ENCODE peak calls at places on chromosomes 5 and 9, in four cellular contexts. One of them, this sample, is unnamed.

GRCh38 chr5:43066231-43066798 is 26.2 kb upstream of the ANXA2R start:
- DNase-seq in fibroblast of lung: peak
- DNase-seq in fibroblast of pulmonary artery: peak
- DNase-seq in cardiac muscle cell: peak
- DNase-seq in this sample: peak

GRCh38 chr5:65102826-65103673 is 334.3 kb downstream of the CWC27 start:
- DNase-seq in fibroblast of lung: peak
- DNase-seq in fibroblast of pulmonary artery: peak
- DNase-seq in cardiac muscle cell: peak
- DNase-seq in this sample: peak

GRCh38 chr5:111173476-111173875 is 50.7 kb upstream of the CAMK4 start:
- DNase-seq in fibroblast of lung: no peak
- DNase-seq in fibroblast of pulmonary artery: peak
- DNase-seq in cardiac muscle cell: peak
- DNase-seq in this sample: no peak

GRCh38 chr5:137220523-137220927 is 278.6 kb downstream of the SPOCK1 start:
- DNase-seq in fibroblast of lung: peak
- DNase-seq in fibroblast of pulmonary artery: peak
- DNase-seq in cardiac muscle cell: peak
- DNase-seq in this sample: peak

GRCh38 chr5:11573140-11573800 is 331.0 kb downstream of the CTNND2 start:
- DNase-seq in fibroblast of lung: no peak
- DNase-seq in fibroblast of pulmonary artery: no peak
- DNase-seq in cardiac muscle cell: no peak
- DNase-seq in this sample: no peak

GRCh38 chr5:1462358-1462757 is 17.1 kb upstream of the SLC6A3 start:
- DNase-seq in fibroblast of lung: no peak
- DNase-seq in fibroblast of pulmonary artery: no peak
- DNase-seq in cardiac muscle cell: no peak
- DNase-seq in this sample: no peak

GRCh38 chr9:4600363-4600762 is 61.7 kb upstream of the PLPP6 start:
- DNase-seq in fibroblast of lung: no peak
- DNase-seq in fibroblast of pulmonary artery: no peak
- DNase-seq in cardiac muscle cell: no peak
- DNase-seq in this sample: peak

GRCh38 chr5:32369032-32369431 is 56.3 kb upstream of the MTMR12 start:
- DNase-seq in fibroblast of lung: no peak
- DNase-seq in fibroblast of pulmonary artery: no peak
- DNase-seq in cardiac muscle cell: no peak
- DNase-seq in this sample: no peak

GRCh38 chr5:141919218-141920129 is 4.2 kb upstream of the DELE1 start:
- DNase-seq in fibroblast of lung: no peak
- DNase-seq in fibroblast of pulmonary artery: no peak
- DNase-seq in cardiac muscle cell: no peak
- DNase-seq in this sample: no peak

GRCh38 chr5:96768708-96769251 is 39.0 kb downstream of the ERAP1 start:
- DNase-seq in fibroblast of lung: no peak
- DNase-seq in fibroblast of pulmonary artery: no peak
- DNase-seq in cardiac muscle cell: no peak
- DNase-seq in this sample: no peak

GRCh38 chr9:123543492-123543891 is 187.5 kb downstream of the CRB2 start:
- DNase-seq in fibroblast of lung: no peak
- DNase-seq in fibroblast of pulmonary artery: no peak
- DNase-seq in cardiac muscle cell: no peak
- DNase-seq in this sample: no peak

GRCh38 chr5:135033026-135033861 is 784 bp downstream of the PITX1 start:
- DNase-seq in fibroblast of lung: peak
- DNase-seq in fibroblast of pulmonary artery: peak
- DNase-seq in cardiac muscle cell: no peak
- DNase-seq in this sample: peak

GRCh38 chr5:132411382-132411925 is 41.9 kb downstream of the SLC22A5 start:
- DNase-seq in fibroblast of lung: no peak
- DNase-seq in fibroblast of pulmonary artery: no peak
- DNase-seq in cardiac muscle cell: no peak
- DNase-seq in this sample: peak

GRCh38 chr9:33147770-33148169 is 19.4 kb downstream of the B4GALT1 start:
- DNase-seq in fibroblast of lung: no peak
- DNase-seq in fibroblast of pulmonary artery: no peak
- DNase-seq in cardiac muscle cell: no peak
- DNase-seq in this sample: no peak

GRCh38 chr9:71806916-71807315 is 38.6 kb upstream of the CEMIP2 start:
- DNase-seq in fibroblast of lung: peak
- DNase-seq in fibroblast of pulmonary artery: peak
- DNase-seq in cardiac muscle cell: peak
- DNase-seq in this sample: peak

GRCh38 chr5:98929982-98930355 is 1.2 kb upstream of the CHD1 start:
- DNase-seq in fibroblast of lung: no peak
- DNase-seq in fibroblast of pulmonary artery: no peak
- DNase-seq in cardiac muscle cell: no peak
- DNase-seq in this sample: no peak

GRCh38 chr5:153883829-153884228 is 154.9 kb downstream of the FAM114A2 start:
- DNase-seq in fibroblast of lung: peak
- DNase-seq in fibroblast of pulmonary artery: no peak
- DNase-seq in cardiac muscle cell: no peak
- DNase-seq in this sample: no peak

GRCh38 chr5:96961053-96961452 is 25.2 kb downstream of the LNPEP start:
- DNase-seq in fibroblast of lung: no peak
- DNase-seq in fibroblast of pulmonary artery: peak
- DNase-seq in cardiac muscle cell: peak
- DNase-seq in this sample: peak

GRCh38 chr9:133955821-133956411 is 36.2 kb downstream of the VAV2 start:
- DNase-seq in fibroblast of lung: peak
- DNase-seq in fibroblast of pulmonary artery: peak
- DNase-seq in cardiac muscle cell: peak
- DNase-seq in this sample: peak
- H3K4me3 ChIP-seq in fibroblast of lung: peak
- H3K4me3 ChIP-seq in fibroblast of pulmonary artery: peak
- H3K4me3 ChIP-seq in cardiac muscle cell: no peak
- H3K4me3 ChIP-seq in this sample: peak

GRCh38 chr5:123511648-123512605 is at the start of gene CSNK1G3:
- DNase-seq in fibroblast of lung: peak
- DNase-seq in fibroblast of pulmonary artery: peak
- DNase-seq in cardiac muscle cell: peak
- DNase-seq in this sample: peak
- TF ChIP-seq CTCF in fibroblast of lung: peak
- TF ChIP-seq CTCF in fibroblast of pulmonary artery: no peak
- TF ChIP-seq CTCF in cardiac muscle cell: no peak
- TF ChIP-seq CTCF in this sample: no peak

GRCh38 chr9:34459941-34460340 is 1.3 kb downstream of the DNAI1 start:
- DNase-seq in fibroblast of lung: no peak
- DNase-seq in fibroblast of pulmonary artery: peak
- DNase-seq in cardiac muscle cell: no peak
- DNase-seq in this sample: no peak

GRCh38 chr9:34459356-34459755 is 751 bp downstream of the DNAI1 start:
- DNase-seq in fibroblast of lung: no peak
- DNase-seq in fibroblast of pulmonary artery: no peak
- DNase-seq in cardiac muscle cell: no peak
- DNase-seq in this sample: no peak

GRCh38 chr9:34457266-34458012 is 931 bp downstream of the FAM219A start:
- DNase-seq in fibroblast of lung: peak
- DNase-seq in fibroblast of pulmonary artery: peak
- DNase-seq in cardiac muscle cell: peak
- DNase-seq in this sample: no peak

GRCh38 chr9:34458013-34458966 is at the start of the genes DNAI1 and FAM219A:
- DNase-seq in fibroblast of lung: peak
- DNase-seq in fibroblast of pulmonary artery: peak
- DNase-seq in cardiac muscle cell: peak
- DNase-seq in this sample: peak

GRCh38 chr9:34458967-34459355 is 356 bp downstream of the DNAI1 start:
- DNase-seq in fibroblast of lung: no peak
- DNase-seq in fibroblast of pulmonary artery: no peak
- DNase-seq in cardiac muscle cell: no peak
- DNase-seq in this sample: no peak
- H3K4me3 ChIP-seq in fibroblast of lung: peak
- H3K4me3 ChIP-seq in fibroblast of pulmonary artery: peak
- H3K4me3 ChIP-seq in cardiac muscle cell: peak
- H3K4me3 ChIP-seq in this sample: no peak

DNA sequence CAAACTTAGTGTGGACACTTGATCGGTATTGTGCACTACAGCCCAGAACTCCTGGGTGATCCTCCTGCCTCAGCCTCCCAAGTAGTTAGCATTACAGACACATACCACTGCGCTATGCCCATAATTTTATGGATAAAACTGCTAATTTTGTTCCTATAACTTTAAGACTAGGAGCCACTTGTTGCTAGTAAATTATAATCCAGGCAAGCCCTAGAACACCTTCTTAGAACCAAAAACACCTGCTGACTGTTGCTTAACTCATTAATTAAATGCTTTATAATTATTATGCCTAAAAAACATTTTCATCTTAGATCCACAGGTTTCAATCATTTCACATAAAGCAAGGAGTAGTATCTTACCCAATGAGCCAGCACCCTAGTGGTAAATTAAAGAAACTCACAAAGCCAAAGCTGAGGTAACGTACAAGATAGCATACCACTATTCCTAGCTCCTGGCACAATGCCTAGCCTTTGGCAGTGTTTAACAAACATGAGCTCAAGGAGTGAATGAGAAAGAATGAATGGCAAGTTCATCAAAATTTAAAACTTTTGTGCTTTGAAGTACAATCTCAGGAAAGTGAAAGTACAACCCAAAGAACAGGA is 5.4 kb downstream of the MRPS27 start:
- DNase-seq in fibroblast of lung: peak
- DNase-seq in fibroblast of pulmonary artery: peak
- DNase-seq in cardiac muscle cell: peak
- DNase-seq in this sample: no peak
- TF ChIP-seq CTCF in fibroblast of lung: peak
- TF ChIP-seq CTCF in fibroblast of pulmonary artery: peak
- TF ChIP-seq CTCF in cardiac muscle cell: peak
- TF ChIP-seq CTCF in this sample: no peak

GRCh38 chr5:6450235-6450860 is 1.7 kb downstream of the UBE2QL1 start:
- DNase-seq in fibroblast of lung: no peak
- DNase-seq in fibroblast of pulmonary artery: no peak
- DNase-seq in cardiac muscle cell: no peak
- DNase-seq in this sample: no peak
- H3K4me3 ChIP-seq in fibroblast of lung: no peak
- H3K4me3 ChIP-seq in fibroblast of pulmonary artery: no peak
- H3K4me3 ChIP-seq in cardiac muscle cell: peak
- H3K4me3 ChIP-seq in this sample: no peak

GRCh38 chr9:37433754-37434435 is 11.4 kb downstream of the GRHPR start:
- DNase-seq in fibroblast of lung: peak
- DNase-seq in fibroblast of pulmonary artery: no peak
- DNase-seq in cardiac muscle cell: no peak
- DNase-seq in this sample: no peak

GRCh38 chr9:37432020-37432419 is 9.5 kb downstream of the GRHPR start:
- DNase-seq in fibroblast of lung: no peak
- DNase-seq in fibroblast of pulmonary artery: no peak
- DNase-seq in cardiac muscle cell: no peak
- DNase-seq in this sample: no peak

GRCh38 chr9:37429441-37430285 is 7.2 kb downstream of the GRHPR start:
- DNase-seq in fibroblast of lung: no peak
- DNase-seq in fibroblast of pulmonary artery: no peak
- DNase-seq in cardiac muscle cell: no peak
- DNase-seq in this sample: no peak

GRCh38 chr9:37428345-37428744 is 5.8 kb downstream of the GRHPR start:
- DNase-seq in fibroblast of lung: no peak
- DNase-seq in fibroblast of pulmonary artery: no peak
- DNase-seq in cardiac muscle cell: no peak
- DNase-seq in this sample: no peak

DNA sequence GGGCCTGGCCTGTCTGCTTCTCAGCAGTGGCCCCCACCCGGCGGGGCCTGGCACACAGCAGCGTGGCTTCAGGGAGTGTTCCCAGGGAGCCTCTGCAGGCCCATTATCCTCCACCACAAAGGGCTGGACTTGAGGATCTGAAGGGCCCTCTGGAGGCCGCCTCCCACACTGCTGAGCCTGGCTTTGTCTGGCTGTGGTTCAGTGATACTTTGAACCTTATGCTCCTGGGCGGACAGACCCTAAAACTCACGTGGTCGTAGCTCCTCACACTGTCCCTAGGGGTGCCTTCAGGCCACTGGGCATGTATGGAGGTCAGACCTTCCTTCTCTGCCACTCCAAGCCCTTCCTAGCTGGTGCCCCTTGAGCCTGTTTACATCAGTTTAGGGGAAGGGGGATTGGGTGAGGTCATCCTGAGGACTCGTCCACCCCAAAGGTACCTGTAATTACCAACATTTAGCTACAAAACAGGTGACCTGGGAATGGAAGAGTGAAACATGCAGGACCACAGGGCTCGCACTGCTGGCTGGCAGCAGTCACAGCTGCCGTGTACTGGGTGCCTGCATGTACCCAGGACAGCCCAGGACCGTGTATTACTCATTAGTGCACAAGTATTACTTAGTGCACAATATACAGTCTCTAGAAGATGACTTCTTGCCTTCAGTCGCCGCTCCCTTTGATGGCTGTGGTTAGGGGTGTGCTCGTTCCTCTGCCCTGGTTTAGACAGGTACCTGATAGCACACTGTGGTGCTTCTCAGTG is 8.5 kb downstream of the GRHPR start:
- DNase-seq in fibroblast of lung: no peak
- DNase-seq in fibroblast of pulmonary artery: no peak
- DNase-seq in cardiac muscle cell: peak
- DNase-seq in this sample: no peak
- TF ChIP-seq CTCF in fibroblast of lung: no peak
- TF ChIP-seq CTCF in fibroblast of pulmonary artery: no peak
- TF ChIP-seq CTCF in cardiac muscle cell: peak
- TF ChIP-seq CTCF in this sample: no peak

GRCh38 chr9:100472268-100472667 is 681 bp upstream of the TMEFF1 start:
- DNase-seq in fibroblast of lung: no peak
- DNase-seq in fibroblast of pulmonary artery: no peak
- DNase-seq in cardiac muscle cell: no peak
- DNase-seq in this sample: no peak
- H3K4me3 ChIP-seq in fibroblast of lung: no peak
- H3K4me3 ChIP-seq in fibroblast of pulmonary artery: peak
- H3K4me3 ChIP-seq in cardiac muscle cell: peak
- H3K4me3 ChIP-seq in this sample: no peak

GRCh38 chr9:100427366-100428263 is 672 bp downstream of the MSANTD3 start:
- DNase-seq in fibroblast of lung: peak
- DNase-seq in fibroblast of pulmonary artery: peak
- DNase-seq in cardiac muscle cell: peak
- DNase-seq in this sample: peak

GRCh38 chr9:100428871-100429654 is 2.1 kb downstream of the MSANTD3 start:
- DNase-seq in fibroblast of lung: peak
- DNase-seq in fibroblast of pulmonary artery: peak
- DNase-seq in cardiac muscle cell: peak
- DNase-seq in this sample: peak

GRCh38 chr9:100426194-100426531 is 780 bp upstream of the MSANTD3 start:
- DNase-seq in fibroblast of lung: no peak
- DNase-seq in fibroblast of pulmonary artery: no peak
- DNase-seq in cardiac muscle cell: peak
- DNase-seq in this sample: no peak

GRCh38 chr9:100425758-100426157 is 1.2 kb upstream of the MSANTD3 start:
- DNase-seq in fibroblast of lung: no peak
- DNase-seq in fibroblast of pulmonary artery: no peak
- DNase-seq in cardiac muscle cell: peak
- DNase-seq in this sample: no peak

GRCh38 chr9:100426532-100427365 is at the start of gene MSANTD3:
- DNase-seq in fibroblast of lung: peak
- DNase-seq in fibroblast of pulmonary artery: peak
- DNase-seq in cardiac muscle cell: peak
- DNase-seq in this sample: peak
- TF ChIP-seq CTCF in fibroblast of lung: peak
- TF ChIP-seq CTCF in fibroblast of pulmonary artery: no peak
- TF ChIP-seq CTCF in cardiac muscle cell: no peak
- TF ChIP-seq CTCF in this sample: peak

This sample was measured in GM12865.